ENCODE peak calls at places on chromosomes 16 and 17, in seven cellular contexts. One of them, this sample, is unnamed.

GRCh38 chr16:9869776-9870175 is 312.5 kb downstream of the GRIN2A start:
- DNase-seq in NCI-H446: no peak
- DNase-seq in AG09309: no peak
- DNase-seq in HT1080: no peak
- DNase-seq in NCI-H524: no peak
- DNase-seq in stimulated activated CD8-positive, alpha-beta memory T cell treated with anti-CD3 and anti-CD28 coated beads, Interleukin-4, amount 100 ng/mL, for 48 hours: no peak
- DNase-seq in posterior cingulate gyrus: no peak
- DNase-seq in this sample: no peak

GRCh38 chr17:8375738-8376259 is 705 bp downstream of the KRABD2 start:
- DNase-seq in NCI-H524: no peak
- DNase-seq in HT1080: no peak
- DNase-seq in NCI-H446: no peak
- DNase-seq in AG09309: no peak
- DNase-seq in posterior cingulate gyrus: no peak
- DNase-seq in stimulated activated CD8-positive, alpha-beta memory T cell treated with anti-CD3 and anti-CD28 coated beads, Interleukin-4, amount 100 ng/mL, for 48 hours: no peak
- DNase-seq in this sample: no peak

GRCh38 chr16:88469615-88470395 is 16.7 kb downstream of the ZFPM1 start:
- DNase-seq in AG09309: no peak
- DNase-seq in HT1080: no peak
- DNase-seq in posterior cingulate gyrus: no peak
- DNase-seq in stimulated activated CD8-positive, alpha-beta memory T cell treated with anti-CD3 and anti-CD28 coated beads, Interleukin-4, amount 100 ng/mL, for 48 hours: peak
- DNase-seq in NCI-H446: no peak
- DNase-seq in NCI-H524: no peak
- DNase-seq in this sample: no peak

GRCh38 chr17:50146230-50146926 is 4.1 kb downstream of the PPP1R9B start:
- DNase-seq in stimulated activated CD8-positive, alpha-beta memory T cell treated with anti-CD3 and anti-CD28 coated beads, Interleukin-4, amount 100 ng/mL, for 48 hours: no peak
- DNase-seq in HT1080: no peak
- DNase-seq in NCI-H446: no peak
- DNase-seq in AG09309: no peak
- DNase-seq in NCI-H524: no peak
- DNase-seq in posterior cingulate gyrus: no peak
- DNase-seq in this sample: no peak

GRCh38 chr17:42438600-42439567 is 15.8 kb upstream of the CAVIN1 start:
- DNase-seq in AG09309: no peak
- DNase-seq in stimulated activated CD8-positive, alpha-beta memory T cell treated with anti-CD3 and anti-CD28 coated beads, Interleukin-4, amount 100 ng/mL, for 48 hours: peak
- DNase-seq in HT1080: no peak
- DNase-seq in NCI-H524: peak
- DNase-seq in posterior cingulate gyrus: no peak
- DNase-seq in NCI-H446: no peak
- DNase-seq in this sample: no peak

GRCh38 chr16:61313931-61314330 is 722.3 kb downstream of the CDH8 start:
- DNase-seq in AG09309: no peak
- DNase-seq in NCI-H524: peak
- DNase-seq in HT1080: peak
- DNase-seq in stimulated activated CD8-positive, alpha-beta memory T cell treated with anti-CD3 and anti-CD28 coated beads, Interleukin-4, amount 100 ng/mL, for 48 hours: no peak
- DNase-seq in posterior cingulate gyrus: no peak
- DNase-seq in NCI-H446: no peak
- DNase-seq in this sample: no peak

GRCh38 chr16:85372627-85373372 is 240.3 kb upstream of the GSE1 start:
- DNase-seq in NCI-H446: no peak
- DNase-seq in stimulated activated CD8-positive, alpha-beta memory T cell treated with anti-CD3 and anti-CD28 coated beads, Interleukin-4, amount 100 ng/mL, for 48 hours: peak
- DNase-seq in AG09309: peak
- DNase-seq in NCI-H524: no peak
- DNase-seq in HT1080: peak
- DNase-seq in posterior cingulate gyrus: no peak
- DNase-seq in this sample: no peak

GRCh38 chr16:79757163-79757562 is 156.6 kb upstream of the MAF start:
- DNase-seq in AG09309: no peak
- DNase-seq in HT1080: no peak
- DNase-seq in posterior cingulate gyrus: no peak
- DNase-seq in stimulated activated CD8-positive, alpha-beta memory T cell treated with anti-CD3 and anti-CD28 coated beads, Interleukin-4, amount 100 ng/mL, for 48 hours: no peak
- DNase-seq in NCI-H446: no peak
- DNase-seq in NCI-H524: no peak
- DNase-seq in this sample: no peak

GRCh38 chr16:16111639-16112038 is 111.7 kb downstream of the ABCC6 start:
- DNase-seq in AG09309: no peak
- DNase-seq in HT1080: no peak
- DNase-seq in posterior cingulate gyrus: no peak
- DNase-seq in NCI-H446: no peak
- DNase-seq in NCI-H524: no peak
- DNase-seq in stimulated activated CD8-positive, alpha-beta memory T cell treated with anti-CD3 and anti-CD28 coated beads, Interleukin-4, amount 100 ng/mL, for 48 hours: no peak
- DNase-seq in this sample: no peak

This sample was measured in DMS 273 treated with DMSO at 0.1 percent for 48 hours.